ENCODE peak calls at places on chromosomes 11 and 22, in six cellular contexts. V, O, E, I, T and H are unnamed samples.

GRCh38 chr11:130413383-130414106 is 14.9 kb downstream of the ADAMTS8 start:
- DNase-seq in V (peak), O (no peak), E (no peak), I (no peak), T (no peak), H (no peak)

GRCh38 chr11:19116315-19116970 is 525 bp upstream of the ZDHHC13 start:
- DNase-seq in V (no peak), O (peak), E (no peak), I (no peak), T (no peak), H (peak)

GRCh38 chr11:134244593-134244992 is 8.6 kb downstream of the THYN1 start:
- DNase-seq in V (no peak), O (no peak), E (no peak), I (peak), T (peak), H (peak)

GRCh38 chr22:46355369-46355995 is 20.0 kb downstream of the TRMU start:
- DNase-seq in V (peak), O (no peak), E (peak), I (peak), T (peak), H (peak)

GRCh38 chr11:111977141-111978027 is 40.2 kb downstream of the DIXDC1 start:
- DNase-seq in V (no peak), O (no peak), E (no peak), I (no peak), T (peak), H (no peak)

GRCh38 chr22:40620464-40621046 is 16.0 kb downstream of the MRTFA start:
- DNase-seq in V (peak), O (no peak), E (peak), I (no peak), T (no peak), H (peak)

GRCh38 chr22:25199726-25200520 is at the start of gene CRYBB3:
- DNase-seq in V (no peak), O (no peak), E (no peak), I (no peak), T (no peak), H (no peak)

GRCh38 chr22:28600546-28601143 is 79.0 kb downstream of the TTC28 start:
- DNase-seq in V (peak), O (no peak), E (peak), I (peak), T (peak), H (peak)

GRCh38 chr11:79400717-79401330 is 40.0 kb downstream of the TENM4 start:
- DNase-seq in V (peak), O (no peak), E (peak), I (peak), T (no peak), H (peak)

GRCh38 chr11:2591805-2592204 is 108.0 kb downstream of the KCNQ1OT1 start:
- DNase-seq in V (no peak), O (no peak), E (no peak), I (no peak), T (no peak), H (no peak)

GRCh38 chr11:82883853-82884252 is 16.4 kb downstream of the PRCP start:
- DNase-seq in V (no peak), O (no peak), E (no peak), I (no peak), T (peak), H (no peak)

GRCh38 chr11:26537341-26537740 is 34.7 kb downstream of the MUC15 start:
- DNase-seq in V (no peak), O (no peak), E (no peak), I (no peak), T (no peak), H (no peak)

GRCh38 chr22:17102297-17102667 is 17.5 kb downstream of the IL17RA start:
- DNase-seq in V (no peak), O (no peak), E (peak), I (no peak), T (no peak), H (peak)

GRCh38 chr11:120985718-120986569 is 38.0 kb upstream of the TBCEL start:
- DNase-seq in V (peak), O (no peak), E (peak), I (peak), T (peak), H (peak)
- TF ChIP-seq CTCF in V (no peak), O (peak), E (no peak), I (peak), T (peak), H (no peak)

GRCh38 chr22:37884420-37884819 is 21.7 kb upstream of the MICALL1 start:
- DNase-seq in V (no peak), O (no peak), E (no peak), I (no peak), T (no peak), H (no peak)
- TF ChIP-seq MAX in V (no peak), O (no peak), E (no peak), I (no peak), T (no peak), H (no peak)

DNA sequence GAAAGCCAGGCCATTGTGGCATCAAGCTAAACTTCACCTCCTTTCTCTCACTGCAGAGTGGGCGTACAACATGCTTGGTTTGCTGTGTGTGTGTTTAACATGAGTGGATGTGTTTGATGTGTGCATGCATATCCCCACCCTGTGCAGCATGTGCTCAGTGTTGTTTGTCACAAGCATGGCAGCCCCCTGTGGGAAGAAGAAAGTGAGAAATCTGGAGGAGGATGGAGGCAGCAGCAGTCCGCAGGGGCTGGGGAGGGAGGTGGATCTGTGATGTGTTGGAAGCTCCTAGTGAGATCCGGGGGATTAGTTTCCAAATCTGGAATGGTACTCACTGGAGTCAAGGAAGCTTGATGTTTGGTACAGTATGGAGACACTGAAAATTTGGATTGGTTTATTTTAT is 24.1 kb upstream of the CCDC134 start:
- DNase-seq in V (no peak), O (no peak), E (no peak), I (no peak), T (no peak), H (no peak)
- TF ChIP-seq MYC in V (no peak), O (no peak), E (no peak), I (no peak), T (no peak), H (no peak)

GRCh38 chr11:68402355-68403031 is 58.1 kb upstream of the PPP6R3 start:
- DNase-seq in V (no peak), O (no peak), E (no peak), I (no peak), T (no peak), H (no peak)
- TF ChIP-seq CTCF in V (no peak), O (no peak), E (no peak), I (peak), T (no peak), H (peak)

GRCh38 chr22:30647536-30647935 is 12.0 kb downstream of the SLC35E4 start:
- DNase-seq in V (no peak), O (no peak), E (no peak), I (no peak), T (no peak), H (peak)

GRCh38 chr22:30650508-30651116 is 15.0 kb downstream of the SLC35E4 start:
- DNase-seq in V (no peak), O (no peak), E (peak), I (no peak), T (peak), H (no peak)

GRCh38 chr22:30646518-30647160 is 11.1 kb downstream of the SLC35E4 start:
- DNase-seq in V (no peak), O (no peak), E (no peak), I (no peak), T (no peak), H (no peak)

GRCh38 chr22:30648825-30649224 is 13.2 kb downstream of the SLC35E4 start:
- DNase-seq in V (no peak), O (no peak), E (no peak), I (no peak), T (no peak), H (no peak)

DNA sequence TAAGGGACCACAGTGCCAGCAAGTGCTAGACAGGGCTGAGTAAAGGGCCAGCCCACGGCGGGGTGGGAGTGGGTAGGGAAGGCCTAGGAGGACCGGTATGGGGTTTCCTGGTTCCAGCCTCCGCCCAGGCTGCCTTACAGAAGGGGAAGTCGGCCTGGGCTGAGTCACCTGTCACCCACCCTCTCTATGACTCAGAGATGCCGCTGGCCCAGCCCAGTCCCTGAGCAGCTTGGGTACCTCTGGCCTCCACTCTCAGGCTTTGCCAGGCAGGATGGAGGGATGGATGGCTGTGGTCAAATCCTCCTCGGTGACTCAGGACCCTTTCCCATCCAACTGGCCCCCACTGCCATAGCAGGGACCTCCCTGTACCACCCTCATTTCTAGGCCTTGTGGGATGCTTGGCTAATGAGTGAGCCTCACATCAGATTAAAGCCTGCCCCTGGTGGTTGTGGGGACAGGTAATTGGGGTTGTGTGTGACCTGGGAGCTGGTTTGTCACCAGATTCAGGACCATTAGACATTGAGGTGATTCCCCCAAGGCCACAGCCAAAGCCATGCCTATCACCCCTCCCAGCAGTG is 13.9 kb downstream of the SLC35E4 start:
- DNase-seq in V (no peak), O (no peak), E (peak), I (no peak), T (peak), H (peak)
- TF ChIP-seq MAX in V (no peak), O (no peak), E (no peak), I (no peak), T (no peak), H (no peak)

GRCh38 chr11:96620464-96621044 is 230.7 kb downstream of the JRKL start:
- DNase-seq in V (no peak), O (no peak), E (peak), I (no peak), T (no peak), H (no peak)

GRCh38 chr11:96627379-96627778 is 237.6 kb downstream of the JRKL start:
- DNase-seq in V (no peak), O (no peak), E (no peak), I (no peak), T (no peak), H (no peak)

GRCh38 chr11:96621161-96621560 is 231.3 kb downstream of the JRKL start:
- DNase-seq in V (no peak), O (no peak), E (no peak), I (no peak), T (no peak), H (no peak)

GRCh38 chr11:96622026-96622634 is 232.3 kb downstream of the JRKL start:
- DNase-seq in V (no peak), O (no peak), E (no peak), I (no peak), T (no peak), H (no peak)
- TF ChIP-seq MYC in V (no peak), O (no peak), E (no peak), I (no peak), T (no peak), H (no peak)

GRCh38 chr11:31236052-31236652 is 133.4 kb downstream of the DCDC1 start:
- DNase-seq in V (no peak), O (no peak), E (no peak), I (no peak), T (peak), H (peak)

GRCh38 chr11:31240340-31240904 is 129.1 kb downstream of the DCDC1 start:
- DNase-seq in V (peak), O (no peak), E (peak), I (peak), T (peak), H (peak)

GRCh38 chr11:31233425-31233824 is 136.1 kb downstream of the DCDC1 start:
- DNase-seq in V (no peak), O (no peak), E (no peak), I (peak), T (no peak), H (no peak)

DNA sequence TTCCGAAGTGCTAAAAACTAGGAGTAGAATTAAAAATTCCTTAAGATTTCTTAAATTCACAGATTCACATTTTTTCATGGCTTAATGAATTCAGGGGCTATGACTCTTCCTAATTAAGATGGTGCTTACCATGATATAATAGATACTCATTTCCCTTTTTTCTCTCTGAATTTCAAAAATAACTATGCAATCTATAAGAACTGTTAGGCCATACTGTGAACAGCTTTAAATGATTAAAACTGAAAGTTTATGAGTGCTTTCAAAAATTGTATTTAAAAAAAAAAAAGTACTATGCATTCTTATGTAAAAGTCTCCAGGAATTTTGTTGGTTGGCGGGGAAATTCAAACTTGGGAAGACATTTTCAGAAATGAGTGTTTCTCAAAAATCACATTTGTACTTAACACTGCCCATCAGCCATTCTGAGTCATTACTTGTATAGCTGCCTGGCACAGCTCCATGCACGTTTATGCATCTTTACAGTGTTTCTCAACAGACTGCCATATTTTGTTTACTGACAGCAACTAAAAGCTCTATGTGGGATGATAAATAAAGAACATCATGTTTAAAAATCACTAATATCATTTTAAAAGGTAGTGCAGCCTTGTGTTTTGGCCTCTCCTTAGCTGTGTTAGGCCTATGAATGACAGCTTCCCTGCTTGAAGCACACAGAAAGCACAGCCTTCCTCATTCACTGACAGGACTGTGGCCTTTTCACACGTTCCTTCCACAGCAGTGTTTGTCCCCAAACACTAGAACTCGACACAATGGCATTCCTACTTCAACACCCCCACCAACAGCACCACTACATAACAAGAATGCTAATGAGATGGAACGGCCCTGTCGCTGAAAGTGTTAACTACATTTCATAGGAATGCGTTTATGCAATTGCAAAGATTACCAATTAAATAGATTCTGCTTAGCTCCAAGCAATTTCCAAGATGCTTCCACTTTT is 131.4 kb downstream of the DCDC1 start:
- DNase-seq in V (no peak), O (no peak), E (no peak), I (no peak), T (no peak), H (no peak)
- TF ChIP-seq CTCF in V (no peak), O (no peak), E (no peak), I (no peak), T (no peak), H (no peak)

GRCh38 chr11:118912742-118913410 is 12.8 kb downstream of the BCL9L start:
- DNase-seq in V (no peak), O (peak), E (peak), I (no peak), T (peak), H (peak)

GRCh38 chr11:118915396-118915795 is 10.3 kb downstream of the BCL9L start:
- DNase-seq in V (no peak), O (no peak), E (no peak), I (no peak), T (no peak), H (no peak)

GRCh38 chr11:118914178-118914918 is 11.4 kb downstream of the BCL9L start:
- DNase-seq in V (no peak), O (no peak), E (no peak), I (peak), T (no peak), H (peak)

GRCh38 chr11:118911880-118912741 is 13.6 kb downstream of the BCL9L start:
- DNase-seq in V (no peak), O (no peak), E (peak), I (peak), T (peak), H (peak)

DNA sequence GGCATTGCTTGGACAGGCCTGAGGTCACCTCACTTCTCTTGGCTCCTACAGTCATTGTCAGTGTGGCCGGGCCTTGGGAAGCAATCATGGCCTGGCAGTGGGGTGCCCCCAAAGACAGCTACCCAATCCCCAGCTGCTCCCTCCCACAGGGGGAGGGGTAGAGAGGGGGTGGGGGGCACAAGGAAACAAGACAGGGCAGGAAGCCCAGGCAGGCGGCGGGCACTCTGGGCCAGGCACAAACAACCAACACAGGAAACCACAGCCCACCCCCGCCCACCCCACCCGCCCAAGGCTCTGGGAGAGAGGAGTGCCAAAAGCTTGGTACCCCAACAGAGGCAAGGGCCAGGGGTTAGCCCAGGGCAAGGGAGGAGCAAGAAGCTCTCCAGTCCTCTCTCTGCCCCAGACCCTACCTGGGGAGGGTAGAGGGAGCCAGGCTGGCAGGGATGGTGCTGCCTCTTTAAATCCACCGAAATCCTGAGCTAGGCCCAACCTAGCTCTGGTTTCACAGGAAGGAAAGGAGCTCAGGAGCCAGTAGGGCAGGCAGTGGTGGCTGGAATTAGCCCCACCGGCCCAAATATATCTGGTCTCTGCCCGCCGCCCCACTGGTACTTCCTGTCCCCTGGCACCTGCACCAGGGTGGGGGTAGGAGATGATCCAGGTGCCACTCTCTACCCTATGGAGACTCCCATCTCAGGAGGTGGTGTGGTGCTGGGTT is 12.2 kb downstream of the BCL9L start:
- DNase-seq in V (no peak), O (no peak), E (no peak), I (no peak), T (no peak), H (peak)
- TF ChIP-seq MAX in V (no peak), O (no peak), E (no peak), I (no peak), T (no peak), H (no peak)

GRCh38 chr11:24697722-24698121 is 200.9 kb downstream of the LUZP2 start:
- DNase-seq in V (no peak), O (no peak), E (no peak), I (no peak), T (peak), H (no peak)
- TF ChIP-seq MYC in V (no peak), O (no peak), E (no peak), I (no peak), T (no peak), H (no peak)